ENCODE peak calls at places on chromosomes 4 and X, in nine cellular contexts. K, O, T, P, Y, G, X, C and H are unnamed samples.

GRCh38 chr4:23884731-23885130 is 5.1 kb downstream of the PPARGC1A start:
- DNase-seq in K (no peak), O (no peak), T (no peak), P (no peak), Y (peak), G (no peak), X (no peak), C (no peak), H (no peak)

GRCh38 chr4:167000141-167000852 is 234.0 kb downstream of the SPOCK3 start:
- DNase-seq in K (no peak), O (no peak), T (no peak), P (no peak), Y (peak), G (no peak), X (no peak), C (peak), H (no peak)

GRCh38 chrX:131675596-131676194 is 131.8 kb downstream of the OR13H1 start:
- DNase-seq in K (peak), O (no peak), T (no peak), P (no peak), Y (peak), G (no peak), X (no peak), C (peak), H (no peak)

GRCh38 chr4:3389186-3389878 is 52.4 kb upstream of the HGFAC start:
- DNase-seq in K (no peak), O (no peak), T (no peak), P (no peak), Y (no peak), G (no peak), X (no peak), C (no peak), H (no peak)

GRCh38 chrX:83004012-83004411 is 504.1 kb upstream of the POU3F4 start:
- DNase-seq in K (no peak), O (no peak), T (no peak), P (no peak), Y (no peak), G (no peak), X (no peak), C (no peak), H (no peak)

GRCh38 chr4:23422878-23423277 is 467.0 kb downstream of the PPARGC1A start:
- DNase-seq in K (no peak), O (no peak), T (no peak), P (no peak), Y (peak), G (no peak), X (no peak), C (no peak), H (no peak)

GRCh38 chr4:149523039-149523438 is 292.6 kb downstream of the IQCM start:
- DNase-seq in K (no peak), O (no peak), T (no peak), P (no peak), Y (no peak), G (no peak), X (no peak), C (no peak), H (no peak)

GRCh38 chr4:164768516-164768915 is 14.6 kb downstream of the SMIM31 start:
- DNase-seq in K (no peak), O (peak), T (no peak), P (no peak), Y (peak), G (no peak), X (no peak), C (peak), H (no peak)

GRCh38 chr4:106370214-106370613 is 1.6 kb upstream of the GIMD1 start:
- DNase-seq in K (no peak), O (no peak), T (no peak), P (no peak), Y (no peak), G (no peak), X (no peak), C (no peak), H (no peak)

GRCh38 chr4:7647932-7648812 is 213.4 kb upstream of the PSAPL1 start:
- DNase-seq in K (no peak), O (no peak), T (no peak), P (no peak), Y (no peak), G (no peak), X (no peak), C (peak), H (no peak)